ENCODE peak calls at places on chromosomes 3 and 15, in ten cellular contexts. One of them, this sample, is unnamed.
A peak's percentile ranks its signal among the peaks of the same experiment; 100 is the strongest.

GRCh38 chr3:10620833-10621082 is 115.4 kb upstream of the ATP2B2 start:
- DNase-seq in uterus: no peak
- DNase-seq in sigmoid colon: no peak
- DNase-seq in type B pancreatic cell: no peak
- DNase-seq in lower lobe of right lung: no peak
- DNase-seq in progenitor cell of endocrine pancreas: no peak
- DNase-seq in psoas muscle: no peak
- DNase-seq in MCF 10A: no peak
- DNase-seq in stomach: no peak
- DNase-seq in GM13976: no peak
- DNase-seq in this sample: no peak

GRCh38 chr3:10242182-10243065 is 5.8 kb upstream of the TATDN2 start:
- DNase-seq in stomach: no peak
- DNase-seq in type B pancreatic cell: no peak
- DNase-seq in lower lobe of right lung: no peak
- DNase-seq in progenitor cell of endocrine pancreas: no peak
- DNase-seq in GM13976: peak; percentile 73
- DNase-seq in MCF 10A: no peak
- DNase-seq in psoas muscle: no peak
- DNase-seq in uterus: no peak
- DNase-seq in sigmoid colon: peak; percentile 60
- DNase-seq in this sample: no peak

GRCh38 chr3:11289864-11290263 is 17.7 kb downstream of the ATG7 start:
- DNase-seq in type B pancreatic cell: no peak
- DNase-seq in GM13976: no peak
- DNase-seq in MCF 10A: no peak
- DNase-seq in uterus: no peak
- DNase-seq in sigmoid colon: no peak
- DNase-seq in psoas muscle: no peak
- DNase-seq in progenitor cell of endocrine pancreas: no peak
- DNase-seq in stomach: no peak
- DNase-seq in lower lobe of right lung: no peak
- DNase-seq in this sample: no peak

GRCh38 chr15:92915766-92916435 is 15.8 kb downstream of the CHD2 start:
- DNase-seq in sigmoid colon: no peak
- DNase-seq in stomach: no peak
- DNase-seq in GM13976: no peak
- DNase-seq in psoas muscle: no peak
- DNase-seq in type B pancreatic cell: no peak
- DNase-seq in uterus: no peak
- DNase-seq in progenitor cell of endocrine pancreas: no peak
- DNase-seq in lower lobe of right lung: no peak
- DNase-seq in MCF 10A: no peak
- DNase-seq in this sample: no peak

GRCh38 chr15:84638103-84638502 is 16.0 kb downstream of the WDR73 start:
- DNase-seq in lower lobe of right lung: no peak
- DNase-seq in uterus: no peak
- DNase-seq in MCF 10A: peak; percentile 43
- DNase-seq in psoas muscle: no peak
- DNase-seq in GM13976: no peak
- DNase-seq in type B pancreatic cell: no peak
- DNase-seq in sigmoid colon: no peak
- DNase-seq in stomach: no peak
- DNase-seq in progenitor cell of endocrine pancreas: no peak
- DNase-seq in this sample: no peak

GRCh38 chr3:109023656-109024254 is 70.1 kb upstream of the GUCA1C start:
- DNase-seq in psoas muscle: no peak
- DNase-seq in GM13976: peak; percentile 33
- DNase-seq in lower lobe of right lung: no peak
- DNase-seq in uterus: no peak
- DNase-seq in progenitor cell of endocrine pancreas: no peak
- DNase-seq in sigmoid colon: no peak
- DNase-seq in MCF 10A: peak; percentile 55
- DNase-seq in stomach: peak; percentile 32
- DNase-seq in type B pancreatic cell: no peak
- DNase-seq in this sample: no peak

GRCh38 chr3:171806200-171807128 is 3.8 kb downstream of the PLD1 start:
- DNase-seq in stomach: no peak
- DNase-seq in sigmoid colon: no peak
- DNase-seq in GM13976: no peak
- DNase-seq in lower lobe of right lung: no peak
- DNase-seq in psoas muscle: no peak
- DNase-seq in type B pancreatic cell: no peak
- DNase-seq in uterus: no peak
- DNase-seq in MCF 10A: peak; percentile 79
- DNase-seq in progenitor cell of endocrine pancreas: no peak
- DNase-seq in this sample: no peak

GRCh38 chr15:51731549-51732267 is 5.7 kb downstream of the LYSMD2 start:
- DNase-seq in lower lobe of right lung: no peak
- DNase-seq in stomach: peak; percentile 39
- DNase-seq in uterus: no peak
- DNase-seq in type B pancreatic cell: no peak
- DNase-seq in MCF 10A: peak; percentile 56
- DNase-seq in progenitor cell of endocrine pancreas: no peak
- DNase-seq in GM13976: peak; percentile 51
- DNase-seq in psoas muscle: no peak
- DNase-seq in sigmoid colon: no peak
- DNase-seq in this sample: peak; percentile 60

GRCh38 chr3:194418671-194419070 is 19.6 kb upstream of the GP5 start:
- DNase-seq in psoas muscle: no peak
- DNase-seq in uterus: no peak
- DNase-seq in sigmoid colon: no peak
- DNase-seq in stomach: no peak
- DNase-seq in MCF 10A: no peak
- DNase-seq in progenitor cell of endocrine pancreas: no peak
- DNase-seq in type B pancreatic cell: no peak
- DNase-seq in GM13976: no peak
- DNase-seq in lower lobe of right lung: no peak
- DNase-seq in this sample: no peak

GRCh38 chr3:141305436-141305835 is 62.9 kb upstream of the ZBTB38 start:
- DNase-seq in stomach: no peak
- DNase-seq in MCF 10A: peak; percentile 55
- DNase-seq in uterus: no peak
- DNase-seq in lower lobe of right lung: no peak
- DNase-seq in GM13976: no peak
- DNase-seq in psoas muscle: no peak
- DNase-seq in sigmoid colon: no peak
- DNase-seq in type B pancreatic cell: no peak
- DNase-seq in progenitor cell of endocrine pancreas: no peak
- DNase-seq in this sample: no peak

GRCh38 chr15:48761393-48762158 is 49.3 kb downstream of the CEP152 start:
- DNase-seq in psoas muscle: no peak
- DNase-seq in stomach: no peak
- DNase-seq in type B pancreatic cell: no peak
- DNase-seq in lower lobe of right lung: no peak
- DNase-seq in uterus: no peak
- DNase-seq in GM13976: no peak
- DNase-seq in MCF 10A: no peak
- DNase-seq in progenitor cell of endocrine pancreas: no peak
- DNase-seq in sigmoid colon: no peak
- DNase-seq in this sample: no peak

GRCh38 chr15:36626984-36627383 is 47.6 kb downstream of the CDIN1 start:
- DNase-seq in MCF 10A: no peak
- DNase-seq in sigmoid colon: no peak
- DNase-seq in GM13976: no peak
- DNase-seq in progenitor cell of endocrine pancreas: no peak
- DNase-seq in type B pancreatic cell: no peak
- DNase-seq in psoas muscle: no peak
- DNase-seq in lower lobe of right lung: no peak
- DNase-seq in uterus: no peak
- DNase-seq in stomach: no peak
- DNase-seq in this sample: no peak

GRCh38 chr3:47070770-47071169 is 91.3 kb downstream of the NBEAL2 start:
- DNase-seq in GM13976: no peak
- DNase-seq in sigmoid colon: no peak
- DNase-seq in MCF 10A: no peak
- DNase-seq in lower lobe of right lung: no peak
- DNase-seq in progenitor cell of endocrine pancreas: no peak
- DNase-seq in type B pancreatic cell: no peak
- DNase-seq in stomach: no peak
- DNase-seq in psoas muscle: no peak
- DNase-seq in uterus: no peak
- DNase-seq in this sample: no peak

GRCh38 chr3:29335921-29336320 is 55.0 kb downstream of the RBMS3 start:
- DNase-seq in uterus: no peak
- DNase-seq in psoas muscle: no peak
- DNase-seq in MCF 10A: no peak
- DNase-seq in progenitor cell of endocrine pancreas: no peak
- DNase-seq in sigmoid colon: no peak
- DNase-seq in stomach: no peak
- DNase-seq in lower lobe of right lung: no peak
- DNase-seq in type B pancreatic cell: no peak
- DNase-seq in GM13976: no peak
- DNase-seq in this sample: no peak

GRCh38 chr3:123104550-123104949 is 37.7 kb downstream of the PDIA5 start:
- DNase-seq in GM13976: no peak
- DNase-seq in type B pancreatic cell: no peak
- DNase-seq in uterus: no peak
- DNase-seq in stomach: no peak
- DNase-seq in progenitor cell of endocrine pancreas: no peak
- DNase-seq in psoas muscle: no peak
- DNase-seq in MCF 10A: peak; percentile 76
- DNase-seq in sigmoid colon: no peak
- DNase-seq in lower lobe of right lung: no peak
- DNase-seq in this sample: no peak

GRCh38 chr3:189593581-189593980 is 37.6 kb upstream of the TP63 start:
- DNase-seq in lower lobe of right lung: no peak
- DNase-seq in stomach: no peak
- DNase-seq in psoas muscle: no peak
- DNase-seq in type B pancreatic cell: no peak
- DNase-seq in progenitor cell of endocrine pancreas: no peak
- DNase-seq in MCF 10A: peak; percentile 57
- DNase-seq in uterus: no peak
- DNase-seq in sigmoid colon: no peak
- DNase-seq in GM13976: no peak
- DNase-seq in this sample: no peak

GRCh38 chr3:108241146-108241545 is 18.9 kb upstream of the IFT57 start:
- DNase-seq in type B pancreatic cell: no peak
- DNase-seq in GM13976: no peak
- DNase-seq in progenitor cell of endocrine pancreas: no peak
- DNase-seq in sigmoid colon: no peak
- DNase-seq in lower lobe of right lung: no peak
- DNase-seq in uterus: no peak
- DNase-seq in stomach: no peak
- DNase-seq in MCF 10A: no peak
- DNase-seq in psoas muscle: no peak
- DNase-seq in this sample: no peak

GRCh38 chr3:98171066-98171465 is 4.6 kb downstream of the OR5H15 start:
- DNase-seq in type B pancreatic cell: no peak
- DNase-seq in GM13976: no peak
- DNase-seq in MCF 10A: no peak
- DNase-seq in sigmoid colon: no peak
- DNase-seq in uterus: no peak
- DNase-seq in lower lobe of right lung: no peak
- DNase-seq in psoas muscle: no peak
- DNase-seq in progenitor cell of endocrine pancreas: no peak
- DNase-seq in stomach: no peak
- DNase-seq in this sample: no peak

GRCh38 chr15:70267306-70267705 is 169.6 kb upstream of the TLE3 start:
- DNase-seq in GM13976: no peak
- DNase-seq in uterus: no peak
- DNase-seq in psoas muscle: peak; percentile 28
- DNase-seq in stomach: no peak
- DNase-seq in progenitor cell of endocrine pancreas: no peak
- DNase-seq in MCF 10A: no peak
- DNase-seq in lower lobe of right lung: no peak
- DNase-seq in type B pancreatic cell: no peak
- DNase-seq in sigmoid colon: no peak
- DNase-seq in this sample: no peak

GRCh38 chr3:103889675-103890074 is 1454.9 kb downstream of the ZPLD1 start:
- DNase-seq in lower lobe of right lung: no peak
- DNase-seq in stomach: no peak
- DNase-seq in psoas muscle: no peak
- DNase-seq in MCF 10A: no peak
- DNase-seq in GM13976: no peak
- DNase-seq in type B pancreatic cell: no peak
- DNase-seq in progenitor cell of endocrine pancreas: no peak
- DNase-seq in uterus: no peak
- DNase-seq in sigmoid colon: no peak
- DNase-seq in this sample: no peak
- TF ChIP-seq CTCF in lower lobe of right lung: no peak
- TF ChIP-seq CTCF in stomach: no peak
- TF ChIP-seq CTCF in psoas muscle: no peak
- TF ChIP-seq CTCF in MCF 10A: no peak
- TF ChIP-seq CTCF in GM13976: no peak
- TF ChIP-seq CTCF in type B pancreatic cell: no peak
- TF ChIP-seq CTCF in progenitor cell of endocrine pancreas: no peak
- TF ChIP-seq CTCF in uterus: no peak
- TF ChIP-seq CTCF in sigmoid colon: no peak
- TF ChIP-seq CTCF in this sample: no peak

DNA sequence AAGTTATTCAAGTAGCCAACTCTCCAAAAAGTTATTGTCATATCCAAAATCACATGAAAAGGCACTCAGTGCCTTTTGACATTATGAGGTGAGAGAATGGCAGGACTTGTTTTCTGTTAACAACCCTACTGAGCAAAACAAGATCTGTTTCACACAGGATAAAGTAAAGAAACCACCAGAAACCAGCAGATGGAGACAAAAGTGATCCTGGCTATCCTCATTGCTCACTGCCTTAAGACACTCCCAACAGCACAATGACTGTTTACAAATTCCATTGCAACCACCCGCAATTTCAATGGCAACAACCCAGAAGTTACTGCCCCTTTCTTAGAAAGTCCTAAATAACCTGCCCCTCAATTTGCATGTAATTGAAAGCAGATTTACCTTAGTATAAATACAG is 352.6 kb upstream of the NDN start:
- DNase-seq in type B pancreatic cell: no peak
- DNase-seq in GM13976: no peak
- DNase-seq in lower lobe of right lung: no peak
- DNase-seq in uterus: no peak
- DNase-seq in MCF 10A: no peak
- DNase-seq in progenitor cell of endocrine pancreas: no peak
- DNase-seq in psoas muscle: no peak
- DNase-seq in sigmoid colon: no peak
- DNase-seq in stomach: no peak
- DNase-seq in this sample: no peak
- TF ChIP-seq CTCF in type B pancreatic cell: peak; percentile 18
- TF ChIP-seq CTCF in GM13976: no peak
- TF ChIP-seq CTCF in lower lobe of right lung: no peak
- TF ChIP-seq CTCF in uterus: no peak
- TF ChIP-seq CTCF in MCF 10A: no peak
- TF ChIP-seq CTCF in progenitor cell of endocrine pancreas: peak; percentile 31
- TF ChIP-seq CTCF in psoas muscle: no peak
- TF ChIP-seq CTCF in sigmoid colon: no peak
- TF ChIP-seq CTCF in stomach: no peak
- TF ChIP-seq CTCF in this sample: no peak

GRCh38 chr3:136196401-136197158 is 445 bp upstream of the MSL2 start:
- DNase-seq in uterus: peak; percentile 99
- DNase-seq in GM13976: peak; percentile 97
- DNase-seq in progenitor cell of endocrine pancreas: peak; percentile 98
- DNase-seq in MCF 10A: peak; percentile 100
- DNase-seq in sigmoid colon: peak; percentile 100
- DNase-seq in psoas muscle: peak; percentile 100
- DNase-seq in lower lobe of right lung: peak; percentile 99
- DNase-seq in type B pancreatic cell: peak; percentile 99
- DNase-seq in stomach: peak; percentile 98
- DNase-seq in this sample: peak; percentile 97
- TF ChIP-seq CTCF in uterus: peak; percentile 7
- TF ChIP-seq CTCF in GM13976: no peak
- TF ChIP-seq CTCF in progenitor cell of endocrine pancreas: no peak
- TF ChIP-seq CTCF in MCF 10A: no peak
- TF ChIP-seq CTCF in sigmoid colon: no peak
- TF ChIP-seq CTCF in psoas muscle: no peak
- TF ChIP-seq CTCF in lower lobe of right lung: no peak
- TF ChIP-seq CTCF in type B pancreatic cell: no peak
- TF ChIP-seq CTCF in stomach: no peak
- TF ChIP-seq CTCF in this sample: no peak

GRCh38 chr15:101382544-101382943 is 87.5 kb upstream of the SNRPA1 start:
- DNase-seq in stomach: no peak
- DNase-seq in type B pancreatic cell: no peak
- DNase-seq in MCF 10A: no peak
- DNase-seq in lower lobe of right lung: no peak
- DNase-seq in uterus: no peak
- DNase-seq in sigmoid colon: no peak
- DNase-seq in psoas muscle: no peak
- DNase-seq in progenitor cell of endocrine pancreas: no peak
- DNase-seq in GM13976: no peak
- DNase-seq in this sample: no peak
- TF ChIP-seq CTCF in stomach: no peak
- TF ChIP-seq CTCF in type B pancreatic cell: no peak
- TF ChIP-seq CTCF in MCF 10A: no peak
- TF ChIP-seq CTCF in lower lobe of right lung: no peak
- TF ChIP-seq CTCF in uterus: no peak
- TF ChIP-seq CTCF in sigmoid colon: no peak
- TF ChIP-seq CTCF in psoas muscle: no peak
- TF ChIP-seq CTCF in progenitor cell of endocrine pancreas: no peak
- TF ChIP-seq CTCF in GM13976: no peak
- TF ChIP-seq CTCF in this sample: no peak

This sample was measured in upper lobe of left lung.